ENCODE peak calls at places on chromosomes 11 and 22, in four cellular contexts. N is retinal pigment epithelial cell; E is GM19239; O is activated effector memory CD4-positive, alpha-beta T cell treated with anti-CD3 and anti-CD28 coated beads, Interleukin-2, amount 50 U/mL, for 16 hours. R is an unnamed sample.

GRCh38 chr11:120820040-120820439 is 203.9 kb upstream of the TBCEL start:
- DNase-seq in N (no peak), E (no peak), O (no peak), R (no peak)

GRCh38 chr11:111718436-111719325 is 47.5 kb downstream of the PPP2R1B start:
- DNase-seq in N (no peak), O (no peak), E (no peak), R (no peak)

GRCh38 chr22:43562843-43563242 is 151.0 kb downstream of the MPPED1 start:
- DNase-seq in O (no peak), N (no peak), E (no peak), R (no peak)

GRCh38 chr22:37137903-37138665 is 11.6 kb downstream of the IL2RB start:
- DNase-seq in O (no peak), E (no peak), N (no peak), R (no peak)

GRCh38 chr11:95076416-95076815 is 9.7 kb downstream of the SRSF8 start:
- DNase-seq in E (no peak), O (no peak), N (no peak), R (peak)

GRCh38 chr11:129115652-129116585 is 76.2 kb downstream of the ARHGAP32 start:
- DNase-seq in N (peak), O (no peak), E (no peak), R (no peak)

GRCh38 chr11:119300198-119300964 is 16.5 kb downstream of the MCAM start:
- DNase-seq in N (no peak), O (no peak), E (no peak), R (no peak)

GRCh38 chr11:11620966-11621880 is 582 bp downstream of the GALNT18 start:
- DNase-seq in N (no peak), E (no peak), O (no peak), R (no peak)

GRCh38 chr22:44181912-44182590 is 1.3 kb downstream of the PARVG start:
- DNase-seq in E (no peak), O (peak), N (no peak), R (no peak)

GRCh38 chr11:71937826-71938225 is 9.0 kb downstream of the RNF121 start:
- DNase-seq in E (no peak), N (no peak), O (no peak), R (no peak)

R was measured in NCI-H774.